ENCODE peak calls at places on chromosomes 1 and 21, in eight cellular contexts. R is fibroblast of mammary gland, Q is heart left ventricle, M is fibroblast of pulmonary artery, V is A673, O is endothelial cell, Y is fibroblast of lung, C is cardiac fibroblast. I is an unnamed sample.

GRCh38 chr1:207458409-207458808 is 4.3 kb downstream of the CR2 start:
- DNase-seq in R (no peak), Q (no peak), M (no peak), V (no peak), O (no peak), Y (no peak), C (no peak), I (no peak)

GRCh38 chr1:156021954-156022353 is 1.2 kb upstream of the SSR2 start:
- DNase-seq in R (no peak), Q (no peak), M (no peak), V (no peak), O (no peak), Y (no peak), C (no peak), I (no peak)

GRCh38 chr1:55352080-55352800 is 137.1 kb upstream of the USP24 start:
- DNase-seq in R (peak; percentile 31), Q (peak; percentile 51), M (no peak), V (no peak), O (no peak), Y (no peak), C (no peak), I (no peak)

GRCh38 chr1:170881268-170882265 is 53.8 kb upstream of the MROH9 start:
- DNase-seq in R (peak; percentile 73), Q (no peak), M (peak; percentile 76), V (peak; percentile 48), O (no peak), Y (peak; percentile 25), C (peak; percentile 75), I (peak; percentile 66)

GRCh38 chr21:32335601-32336575 is 37.2 kb downstream of the MRAP start:
- DNase-seq in R (no peak), Q (no peak), M (peak; percentile 34), V (no peak), O (no peak), Y (peak; percentile 61), C (peak; percentile 38), I (peak; percentile 34)

GRCh38 chr1:58062635-58063034 is 483.9 kb downstream of the OMA1 start:
- DNase-seq in R (no peak), Q (no peak), M (no peak), V (no peak), O (no peak), Y (no peak), C (no peak), I (no peak)

GRCh38 chr1:2944705-2945104 is 76.6 kb upstream of the ACTRT2 start:
- DNase-seq in R (no peak), Q (no peak), M (no peak), V (no peak), O (no peak), Y (no peak), C (no peak), I (no peak)

GRCh38 chr1:41870076-41870562 is 48.6 kb downstream of the HIVEP3 start:
- DNase-seq in R (peak; percentile 67), Q (no peak), M (no peak), V (peak; percentile 81), O (no peak), Y (peak; percentile 85), C (peak; percentile 31), I (peak; percentile 64)

GRCh38 chr1:113788802-113789201 is 23.5 kb downstream of the RSBN1 start:
- DNase-seq in R (no peak), Q (no peak), M (no peak), V (no peak), O (no peak), Y (no peak), C (no peak), I (no peak)

GRCh38 chr1:116417678-116418077 is 44.6 kb downstream of the ATP1A1 start:
- DNase-seq in R (no peak), Q (no peak), M (no peak), V (no peak), O (no peak), Y (no peak), C (no peak), I (no peak)

GRCh38 chr1:160777486-160778089 is 18.4 kb upstream of the LY9 start:
- DNase-seq in R (peak; percentile 3), Q (no peak), M (peak; percentile 22), V (peak; percentile 57), O (peak; percentile 46), Y (no peak), C (peak; percentile 35), I (no peak)

GRCh38 chr1:202593845-202594244 is 116.4 kb downstream of the SYT2 start:
- DNase-seq in R (no peak), Q (no peak), M (no peak), V (no peak), O (no peak), Y (peak; percentile 75), C (no peak), I (peak; percentile 35)

DNA sequence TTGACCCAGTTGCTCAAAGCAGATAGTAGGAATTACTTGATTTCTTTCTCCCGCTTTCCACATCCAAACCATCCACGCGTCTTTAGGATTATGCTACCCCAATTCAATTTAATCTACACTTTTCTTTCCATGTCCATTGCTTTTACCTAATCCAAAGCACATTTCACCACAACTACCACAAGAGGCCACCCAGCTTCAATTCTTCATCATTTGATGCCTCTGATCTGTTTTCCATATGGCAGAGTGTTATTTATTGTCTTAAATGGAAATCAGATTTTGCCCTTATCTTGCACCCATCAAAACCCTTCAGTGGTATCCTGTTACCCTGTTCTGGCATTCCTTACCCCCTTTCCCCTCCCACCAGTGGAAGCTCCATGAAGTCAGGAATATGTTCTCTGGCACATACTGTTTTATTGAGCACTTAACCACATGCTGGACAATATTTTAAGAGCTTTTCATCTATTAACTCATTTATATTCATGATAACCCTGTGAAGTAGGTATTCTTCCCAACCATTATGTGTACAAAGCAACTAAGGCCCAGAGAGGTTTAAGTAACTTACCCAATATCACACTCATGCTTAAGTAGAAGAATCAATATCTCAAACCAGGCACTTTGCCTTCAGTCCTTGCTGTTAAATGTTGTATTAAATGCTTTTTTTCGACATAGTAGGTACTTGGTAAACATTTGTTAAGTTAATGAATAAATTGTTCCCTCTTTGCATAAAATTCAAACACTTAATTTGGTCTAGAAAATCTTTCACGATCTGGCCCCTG is 34.6 kb downstream of the CLIC4 start:
- DNase-seq in R (no peak), Q (no peak), M (no peak), V (peak; percentile 55), O (no peak), Y (no peak), C (no peak), I (no peak)
- TF ChIP-seq CTCF in R (peak; percentile 7), Q (no peak), M (peak; percentile 11), V (peak; percentile 35), O (no peak), Y (peak; percentile 21), C (no peak), I (peak; percentile 7)

GRCh38 chr1:208475951-208476824 is 232.0 kb upstream of the PLXNA2 start:
- DNase-seq in R (no peak), Q (no peak), M (no peak), V (no peak), O (no peak), Y (peak; percentile 6), C (peak; percentile 7), I (peak; percentile 15)
- TF ChIP-seq CTCF in R (no peak), Q (no peak), M (no peak), V (no peak), O (no peak), Y (peak; percentile 27), C (no peak), I (no peak)

GRCh38 chr1:70616946-70617345 is 205.9 kb downstream of the CTH start:
- DNase-seq in R (no peak), Q (no peak), M (no peak), V (no peak), O (no peak), Y (no peak), C (no peak), I (no peak)

DNA sequence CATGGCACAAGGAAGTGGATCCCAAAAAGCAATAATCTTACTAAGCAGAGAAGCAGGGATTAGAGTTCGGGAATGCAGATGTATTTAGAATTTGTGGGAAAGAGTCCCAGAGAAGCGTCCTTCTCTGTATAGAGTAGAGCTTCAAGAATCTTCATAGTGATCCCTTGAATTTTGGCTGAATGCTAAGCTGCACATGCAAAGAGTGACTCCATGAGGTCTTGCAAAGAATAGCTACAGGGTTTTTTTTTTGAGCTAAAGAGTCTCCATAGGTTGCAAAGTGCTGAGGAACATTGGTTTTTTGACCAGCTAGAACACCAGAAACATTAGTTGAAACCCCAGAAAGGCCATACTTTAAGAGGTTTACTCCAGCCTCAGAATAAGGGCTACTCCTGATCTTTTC is 206.7 kb downstream of the CTH start:
- DNase-seq in R (no peak), Q (no peak), M (no peak), V (no peak), O (no peak), Y (no peak), C (no peak), I (no peak)
- TF ChIP-seq CTCF in R (no peak), Q (no peak), M (no peak), V (peak; percentile 14), O (no peak), Y (no peak), C (no peak), I (no peak)

DNA sequence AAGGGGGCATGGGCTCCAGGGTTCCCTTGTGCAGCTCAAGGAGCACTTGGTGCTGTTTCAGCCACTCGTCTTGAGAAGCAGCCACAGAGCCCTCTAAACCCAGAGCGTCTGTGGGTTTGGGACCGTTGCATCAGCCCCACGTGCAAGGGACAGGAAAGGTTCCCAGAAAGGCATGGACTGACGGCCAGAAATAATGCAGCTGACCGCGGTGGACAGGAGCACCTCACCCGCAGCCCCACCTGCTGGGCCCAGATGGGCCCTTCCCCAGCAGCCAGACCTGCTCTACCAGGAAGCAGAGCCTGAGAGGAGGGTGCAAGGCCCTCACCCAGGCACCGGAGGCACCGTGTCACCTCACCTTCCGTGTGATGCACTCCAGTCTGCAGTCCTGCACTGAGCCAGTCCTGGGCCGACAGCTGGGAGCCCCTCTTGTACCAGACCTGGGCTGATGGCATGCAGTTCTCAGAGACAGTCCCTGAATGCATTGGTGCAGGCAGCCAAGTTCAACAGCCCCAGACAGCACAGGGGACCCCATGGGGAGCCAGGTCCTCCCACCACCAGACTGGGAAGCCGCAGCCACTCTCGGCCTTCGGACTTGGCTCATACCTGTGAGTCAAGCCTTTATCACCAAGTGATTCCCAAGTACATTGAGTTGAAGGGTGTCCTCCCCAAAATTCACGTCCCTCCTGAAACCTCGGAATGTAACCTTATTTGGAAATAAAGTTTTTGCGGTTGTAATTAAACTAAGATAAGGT is 4.8 kb upstream of the TFF3 start:
- DNase-seq in R (no peak), Q (no peak), M (no peak), V (no peak), O (no peak), Y (no peak), C (no peak), I (no peak)
- TF ChIP-seq CTCF in R (no peak), Q (no peak), M (no peak), V (no peak), O (no peak), Y (no peak), C (no peak), I (no peak)

GRCh38 chr1:98001764-98002163 is 80.9 kb upstream of the DPYD start:
- DNase-seq in R (peak; percentile 8), Q (no peak), M (peak; percentile 40), V (peak; percentile 13), O (no peak), Y (no peak), C (peak; percentile 39), I (peak; percentile 20)
- TF ChIP-seq CTCF in R (peak; percentile 36), Q (no peak), M (peak; percentile 28), V (peak; percentile 54), O (no peak), Y (peak; percentile 47), C (peak; percentile 26), I (peak; percentile 32)

GRCh38 chr1:10421637-10422036 is 8.6 kb upstream of the CENPS start:
- DNase-seq in R (no peak), Q (no peak), M (no peak), V (no peak), O (no peak), Y (no peak), C (no peak), I (no peak)
- TF ChIP-seq CTCF in R (no peak), Q (no peak), M (no peak), V (no peak), O (no peak), Y (no peak), C (no peak), I (no peak)

I was measured in astrocyte of the spinal cord.